ENCODE peak calls at places on chromosomes 5 and 9, in seven cellular contexts. W is trophoblast cell, I is GM23248, M is endothelial cell of umbilical vein, Y is neuronal stem cell, T is HCT116, Q is HepG2. H is an unnamed sample.
A peak's percentile ranks its signal among the peaks of the same experiment; 100 is the strongest.

GRCh38 chr5:21774791-21775190 is 1078.4 kb downstream of the CDH12 start:
- DNase-seq in W (peak; percentile 20), I (no peak), M (no peak), Y (no peak), T (no peak), Q (no peak), H (no peak)

GRCh38 chr5:164007062-164007461 is 501.6 kb downstream of the MAT2B start:
- DNase-seq in W (no peak), I (no peak), M (no peak), Y (no peak), T (no peak), Q (no peak), H (no peak)

GRCh38 chr5:9473624-9474023 is 72.3 kb downstream of the SEMA5A start:
- DNase-seq in W (peak; percentile 60), I (peak; percentile 60), M (no peak), Y (no peak), T (no peak), Q (no peak), H (no peak)

GRCh38 chr9:70569070-70569772 is 154.8 kb upstream of the KLF9 start:
- DNase-seq in W (no peak), I (peak; percentile 43), M (no peak), Y (no peak), T (no peak), Q (no peak), H (no peak)

GRCh38 chr9:734831-735511 is 106.5 kb upstream of the DMRT1 start:
- DNase-seq in W (peak; percentile 91), I (peak; percentile 93), M (peak; percentile 98), Y (no peak), T (no peak), Q (peak; percentile 79), H (no peak)

GRCh38 chr9:124934290-124934689 is 6.6 kb downstream of the GOLGA1 start:
- DNase-seq in W (no peak), I (peak; percentile 65), M (peak; percentile 78), Y (no peak), T (no peak), Q (no peak), H (peak; percentile 24)

GRCh38 chr5:1784197-1785050 is 15.2 kb downstream of the MRPL36 start:
- DNase-seq in W (no peak), I (no peak), M (no peak), Y (no peak), T (no peak), Q (no peak), H (no peak)

GRCh38 chr9:21777701-21778100 is 24.7 kb upstream of the MTAP start:
- DNase-seq in W (peak; percentile 28), I (peak; percentile 89), M (no peak), Y (no peak), T (peak; percentile 73), Q (no peak), H (no peak)

GRCh38 chr5:133944263-133945230 is 23.9 kb downstream of the C5orf15 start:
- DNase-seq in W (peak; percentile 79), I (peak; percentile 72), M (peak; percentile 53), Y (peak; percentile 52), T (peak; percentile 46), Q (peak; percentile 47), H (peak; percentile 65)

GRCh38 chr5:151186538-151186937 is 29.0 kb upstream of the ANXA6 start:
- DNase-seq in W (no peak), I (no peak), M (no peak), Y (no peak), T (no peak), Q (no peak), H (no peak)

GRCh38 chr5:82512025-82512424 is 233.9 kb upstream of the RPS23 start:
- DNase-seq in W (no peak), I (no peak), M (no peak), Y (no peak), T (no peak), Q (no peak), H (peak; percentile 64)

GRCh38 chr9:17531642-17532254 is 47.1 kb upstream of the SH3GL2 start:
- DNase-seq in W (peak; percentile 47), I (peak; percentile 74), M (peak; percentile 53), Y (peak; percentile 36), T (peak; percentile 10), Q (peak; percentile 32), H (peak; percentile 42)

DNA sequence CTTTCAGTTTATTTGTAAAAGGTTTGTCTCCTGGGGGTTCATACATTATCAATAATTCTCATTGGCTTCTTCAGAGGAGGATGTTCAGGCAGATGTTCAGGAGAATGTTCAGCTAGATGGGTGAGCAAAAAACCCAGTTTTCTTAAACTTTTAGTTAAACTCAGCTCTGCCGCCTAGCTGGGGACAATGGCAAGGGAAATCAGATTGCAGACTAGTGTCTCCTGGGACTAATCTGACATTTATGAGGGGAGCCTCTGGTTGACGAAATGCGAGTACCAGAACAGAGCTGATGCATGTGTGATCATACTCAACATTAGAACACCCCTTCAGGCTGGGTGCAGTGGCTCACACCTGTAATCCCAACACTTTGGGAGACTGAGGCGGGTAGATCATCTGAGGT is 314.4 kb downstream of the ARL15 start:
- DNase-seq in W (no peak), I (no peak), M (no peak), Y (no peak), T (no peak), Q (no peak), H (no peak)
- H3K4me1 ChIP-seq in W (no peaks in the 10 kb centered on the region), I (peaks cover 16% of the 10 kb centered on the region), M (no peaks in the 10 kb centered on the region), Y (no peaks in the 10 kb centered on the region), T (no peaks in the 10 kb centered on the region), Q (no peaks in the 10 kb centered on the region), H (no peaks in the 10 kb centered on the region)

GRCh38 chr9:135889564-135890189 is 17.7 kb downstream of the CAMSAP1 start:
- DNase-seq in W (no peak), I (no peak), M (no peak), Y (no peak), T (no peak), Q (no peak), H (no peak)

GRCh38 chr9:135893104-135893503 is 14.2 kb downstream of the CAMSAP1 start:
- DNase-seq in W (no peak), I (no peak), M (no peak), Y (no peak), T (no peak), Q (no peak), H (no peak)

GRCh38 chr9:135888766-135889394 is 18.5 kb downstream of the CAMSAP1 start:
- DNase-seq in W (no peak), I (no peak), M (no peak), Y (no peak), T (no peak), Q (no peak), H (no peak)

GRCh38 chr9:135890190-135890861 is 17.0 kb downstream of the CAMSAP1 start:
- DNase-seq in W (peak; percentile 53), I (no peak), M (no peak), Y (no peak), T (no peak), Q (no peak), H (no peak)

DNA sequence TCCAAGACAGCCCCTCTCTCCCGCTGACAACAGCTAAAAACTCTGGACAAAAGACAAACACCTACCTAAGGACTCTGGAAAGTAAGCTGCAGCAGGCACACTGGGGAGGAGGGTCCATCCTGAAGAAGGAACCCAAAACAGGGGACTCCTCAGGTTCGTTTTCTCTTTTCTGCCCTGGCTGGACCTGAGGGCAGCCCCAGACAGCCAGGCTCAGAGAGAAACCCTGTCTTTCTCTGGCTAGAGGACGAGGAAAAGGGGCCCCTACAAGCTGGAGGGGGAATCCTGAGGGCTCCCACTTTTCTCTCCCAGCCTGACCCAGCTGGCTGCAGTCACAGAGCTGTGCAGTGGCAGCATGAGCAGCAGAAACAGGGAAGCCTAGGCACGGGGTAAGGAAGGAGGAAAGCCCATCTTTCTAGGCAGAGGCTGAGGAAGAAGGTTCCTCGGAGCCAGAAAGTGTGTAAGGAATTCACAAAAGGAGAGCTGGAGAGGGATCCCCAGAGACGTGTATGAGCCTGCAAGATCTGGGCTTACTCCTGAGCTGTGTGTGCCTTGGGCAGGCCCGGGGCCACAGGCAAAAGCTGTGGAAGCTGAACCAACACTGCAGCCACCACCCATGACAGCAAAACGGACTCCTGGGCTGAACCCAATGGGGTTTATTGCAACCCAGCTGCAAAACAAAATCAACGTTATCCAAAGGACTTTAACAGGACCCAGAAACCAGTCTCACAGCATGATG is 16.3 kb downstream of the CAMSAP1 start:
- DNase-seq in W (no peak), I (no peak), M (no peak), Y (no peak), T (no peak), Q (no peak), H (no peak)
- H3K9ac ChIP-seq in W (no peak overlapping the region), I (no peak overlapping the region), M (no peak overlapping the region), Y (no peak overlapping the region), T (peak overlapping the region; percentile 24), Q (no peak overlapping the region), H (no peak overlapping the region)

DNA sequence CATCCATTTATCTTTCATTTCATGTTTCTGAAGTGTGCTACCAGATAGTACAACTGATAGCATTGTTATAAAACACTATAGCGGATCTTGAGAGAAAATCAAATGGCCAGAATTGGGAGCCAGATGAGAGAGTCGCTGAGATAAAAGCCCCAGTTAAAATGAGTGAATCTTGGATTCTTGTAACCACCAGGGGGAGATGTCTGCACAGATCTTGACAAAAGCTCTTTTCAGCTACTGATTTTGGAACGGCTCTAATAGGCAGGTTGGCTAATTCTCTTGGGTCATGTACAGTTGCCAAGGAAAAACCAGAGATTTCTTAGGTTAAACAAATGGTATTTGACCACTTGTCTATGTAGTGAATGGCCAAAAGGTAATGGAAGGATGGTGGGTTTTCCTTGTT is 21.7 kb downstream of the F2RL2 start:
- DNase-seq in W (peak; percentile 87), I (peak; percentile 82), M (peak; percentile 78), Y (peak; percentile 48), T (peak; percentile 48), Q (peak; percentile 52), H (peak; percentile 54)
- H3K4me3 ChIP-seq in W (no peak overlapping the region), I (no peak overlapping the region), M (no peak overlapping the region), Y (no peak overlapping the region), T (no peak overlapping the region), Q (no peak overlapping the region), H (no peak overlapping the region)

GRCh38 chr5:54717459-54717858 is 199.9 kb downstream of the SNX18 start:
- DNase-seq in W (no peak), I (no peak), M (no peak), Y (no peak), T (no peak), Q (no peak), H (no peak)
- H3K4me1 ChIP-seq in W (peaks cover 10% of the 10 kb centered on the region), I (peaks cover 25% of the 10 kb centered on the region), M (no peaks in the 10 kb centered on the region), Y (peaks cover 13% of the 10 kb centered on the region), T (no peaks in the 10 kb centered on the region), Q (no peaks in the 10 kb centered on the region), H (no peaks in the 10 kb centered on the region)

H was measured in MM.1S.